ENCODE peak calls at places on chromosomes 7 and 10, in ten cellular contexts. D is gastrocnemius medialis, L is brain microvascular endothelial cell, I is sigmoid colon, Z is heart right ventricle, X is fibroblast of lung, T is Peyer's patch, K is upper lobe of right lung, N is HL-60, A is PC-9. G is an unnamed sample.

GRCh38 chr7:27305854-27306253 is 63.3 kb downstream of the EVX1 start:
- DNase-seq in I (no peak), X (no peak), T (no peak), K (no peak), D (no peak), L (no peak), Z (no peak), A (no peak), N (no peak), G (no peak)

GRCh38 chr10:116848032-116848911 is 1.0 kb upstream of the ENO4 start:
- DNase-seq in A (no peak), T (no peak), N (no peak), L (no peak), K (no peak), X (no peak), I (no peak), D (no peak), Z (no peak), G (no peak)

GRCh38 chr10:52966904-52967303 is 194.3 kb upstream of the MBL2 start:
- DNase-seq in I (no peak), L (no peak), Z (no peak), X (no peak), T (no peak), A (no peak), K (no peak), D (no peak), N (no peak), G (no peak)

GRCh38 chr7:964401-965231 is 10.1 kb upstream of the ADAP1 start:
- DNase-seq in T (no peak), L (peak; percentile 82), K (peak; percentile 57), X (peak; percentile 28), A (no peak), N (peak; percentile 69), I (peak; percentile 91), D (peak; percentile 44), Z (peak; percentile 66), G (no peak)

GRCh38 chr7:44348851-44349781 is 23.7 kb upstream of the CAMK2B start:
- DNase-seq in T (no peak), N (no peak), I (no peak), A (no peak), Z (no peak), D (no peak), X (no peak), K (no peak), L (no peak), G (no peak)

GRCh38 chr10:3468919-3469638 is 296.5 kb upstream of the PITRM1 start:
- DNase-seq in I (peak; percentile 77), L (peak; percentile 87), K (peak; percentile 80), X (peak; percentile 99), T (no peak), A (peak; percentile 92), N (peak; percentile 25), D (peak; percentile 55), Z (peak; percentile 66), G (peak; percentile 74)

GRCh38 chr10:63143984-63144383 is 10.9 kb downstream of the NRBF2 start:
- DNase-seq in A (no peak), K (no peak), L (no peak), X (no peak), Z (no peak), T (no peak), I (no peak), N (peak; percentile 10), D (no peak), G (no peak)

GRCh38 chr10:87500646-87501048 is 4.0 kb upstream of the MINPP1 start:
- DNase-seq in K (no peak), X (peak; percentile 16), T (no peak), I (no peak), D (no peak), Z (no peak), A (no peak), N (no peak), L (no peak), G (no peak)

GRCh38 chr10:74096777-74097176 is 53.9 kb downstream of the AP3M1 start:
- DNase-seq in N (no peak), A (no peak), L (no peak), K (no peak), I (no peak), X (no peak), Z (no peak), T (no peak), D (no peak), G (no peak)

GRCh38 chr7:139340808-139341057 is 404 bp upstream of the FMC1 start:
- DNase-seq in I (peak; percentile 91), D (no peak), X (no peak), L (peak; percentile 92), Z (no peak), N (no peak), A (no peak), K (peak; percentile 85), T (peak; percentile 69), G (no peak)

GRCh38 chr10:49646256-49646870 is 32.5 kb downstream of the CHAT start:
- DNase-seq in D (no peak), Z (no peak), I (no peak), K (peak; percentile 52), L (no peak), N (no peak), T (no peak), A (peak; percentile 24), X (no peak), G (no peak)

DNA sequence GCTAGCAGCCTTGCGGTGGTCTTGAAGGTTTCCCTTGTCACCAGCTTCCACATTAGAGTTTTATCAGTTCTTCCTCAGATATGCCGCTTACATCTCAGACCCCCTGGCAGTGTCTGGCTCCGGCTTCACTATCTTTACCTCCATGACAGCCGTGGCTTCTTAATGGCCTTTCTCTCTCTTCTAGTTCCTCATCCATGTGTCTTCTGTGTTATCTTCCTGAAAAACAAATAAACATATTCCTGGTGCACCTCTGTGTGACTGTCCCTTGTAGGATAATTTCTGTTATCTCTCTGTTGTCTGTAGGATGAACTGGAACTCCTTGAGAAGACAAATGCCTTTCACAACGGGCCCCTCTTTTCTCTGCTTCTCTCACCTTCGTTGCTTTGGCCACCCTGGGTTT is 101.1 kb upstream of the BMPER start:
- DNase-seq in Z (no peak), X (no peak), A (no peak), T (no peak), N (no peak), I (no peak), L (no peak), D (no peak), K (no peak), G (no peak)
- H3K27ac ChIP-seq in Z (no peak overlapping the region), X (no peak overlapping the region), A (no peak overlapping the region), T (no peak overlapping the region), N (no peak overlapping the region), I (no peak overlapping the region), L (no peak overlapping the region), D (no peak overlapping the region), K (no peak overlapping the region), G (no peak overlapping the region)

DNA sequence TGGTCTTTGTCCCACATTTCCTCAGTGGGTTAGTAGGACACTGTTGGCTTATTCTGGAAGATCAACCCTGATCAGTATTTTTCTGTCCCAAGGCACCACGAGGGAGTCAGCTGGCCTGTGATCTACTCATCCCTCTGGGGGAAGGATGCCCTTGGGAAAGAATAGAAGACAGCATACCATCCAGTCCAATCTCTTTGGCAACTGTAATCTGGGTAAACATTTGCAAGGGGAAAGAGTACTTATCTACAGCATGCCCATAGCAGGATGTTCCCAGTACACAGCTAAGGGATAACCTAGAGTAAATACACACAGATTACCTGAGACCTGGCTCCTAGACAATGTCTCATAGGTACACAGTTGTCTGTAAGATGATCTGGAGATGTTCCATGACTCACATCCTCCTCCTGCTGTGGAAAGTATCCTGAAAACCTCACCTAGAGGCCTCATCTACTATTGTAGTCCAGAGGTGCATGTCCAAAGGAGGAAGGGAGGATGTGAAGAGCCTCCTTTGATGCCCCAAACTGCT is 134.3 kb upstream of the VWC2 start:
- DNase-seq in K (no peak), I (no peak), L (no peak), A (no peak), D (no peak), T (no peak), N (no peak), X (no peak), Z (no peak), G (no peak)
- H3K27ac ChIP-seq in K (no peak overlapping the region), I (no peak overlapping the region), L (no peak overlapping the region), A (no peak overlapping the region), D (no peak overlapping the region), T (no peak overlapping the region), N (no peak overlapping the region), X (no peak overlapping the region), Z (no peak overlapping the region), G (no peak overlapping the region)

GRCh38 chr10:33211123-33211878 is 123.2 kb downstream of the NRP1 start:
- DNase-seq in X (peak; percentile 94), D (no peak), N (no peak), I (peak; percentile 78), T (no peak), L (peak; percentile 77), Z (no peak), K (no peak), A (no peak), G (peak; percentile 41)
- H3K27ac ChIP-seq in X (peak overlapping the region; percentile 84), D (peak overlapping the region; percentile 55), N (no peak overlapping the region), I (peak overlapping the region; percentile 46), T (no peak overlapping the region), L (peak overlapping the region; percentile 83), Z (peak overlapping the region; percentile 62), K (no peak overlapping the region), A (no peak overlapping the region), G (peak overlapping the region; percentile 51)

GRCh38 chr10:70518695-70519094 is 40.1 kb downstream of the PALD1 start:
- DNase-seq in I (no peak), T (no peak), Z (no peak), N (no peak), K (no peak), D (no peak), L (peak; percentile 72), A (peak; percentile 64), X (no peak), G (no peak)

GRCh38 chr10:70514591-70514990 is 36.0 kb downstream of the PALD1 start:
- DNase-seq in T (no peak), L (no peak), X (no peak), I (no peak), A (no peak), K (no peak), N (no peak), Z (no peak), D (no peak), G (peak; percentile 45)

GRCh38 chr10:70512149-70512611 is 33.6 kb downstream of the PALD1 start:
- DNase-seq in L (no peak), Z (peak; percentile 48), I (no peak), D (no peak), K (no peak), N (no peak), T (no peak), A (no peak), X (peak; percentile 41), G (no peak)

GRCh38 chr10:70513848-70514309 is 35.3 kb downstream of the PALD1 start:
- DNase-seq in A (no peak), D (no peak), N (no peak), T (peak; percentile 70), L (no peak), X (no peak), K (no peak), Z (no peak), I (no peak), G (no peak)

DNA sequence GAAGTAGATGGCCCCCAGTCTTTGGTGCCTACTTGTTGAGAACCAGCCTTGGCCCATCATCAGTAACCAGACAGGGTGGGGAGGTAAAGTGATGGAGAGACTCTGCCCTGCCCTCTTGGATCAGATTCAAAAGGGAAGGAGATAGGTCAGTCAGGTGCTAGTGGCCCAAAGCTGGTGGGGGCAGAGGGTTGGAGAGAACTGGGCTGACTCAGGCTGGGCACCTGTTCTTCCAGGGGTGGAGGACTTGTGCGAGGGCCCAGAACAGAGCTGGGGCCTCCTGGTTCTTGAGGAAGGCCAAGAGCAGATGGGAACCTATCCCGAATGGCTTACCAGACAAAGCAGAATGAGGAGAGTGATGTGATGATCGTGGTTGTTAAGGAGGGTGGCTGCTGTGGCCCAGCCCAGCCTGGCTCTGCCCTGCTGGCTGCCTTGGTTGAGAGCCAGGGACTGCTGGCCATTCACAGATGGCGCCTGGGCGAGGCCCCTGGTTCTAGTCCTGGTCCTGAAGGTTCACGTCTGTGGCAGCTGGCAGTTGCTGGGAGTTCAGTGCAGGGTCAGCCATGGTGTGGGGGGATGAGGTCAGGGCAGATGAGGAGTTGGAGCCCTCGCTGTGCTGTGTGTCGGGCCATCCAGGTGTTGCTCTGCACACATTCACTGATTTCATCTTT is 36.6 kb downstream of the PALD1 start:
- DNase-seq in T (no peak), X (no peak), N (no peak), L (no peak), K (no peak), D (peak; percentile 63), I (no peak), A (no peak), Z (no peak), G (peak; percentile 76)
- H3K27ac ChIP-seq in T (no peak overlapping the region), X (no peak overlapping the region), N (no peak overlapping the region), L (no peak overlapping the region), K (no peak overlapping the region), D (peak overlapping the region; percentile 78), I (no peak overlapping the region), A (no peak overlapping the region), Z (no peak overlapping the region), G (no peak overlapping the region)